ENCODE peak calls at places on chromosomes 13 and 19, in four cellular contexts. U is HL-60, I is K562, S is GM12878. V is an unnamed sample.

GRCh38 chr19:1074512-1075283 is 7.7 kb downstream of the ARHGAP45 start:
- DNase-seq in U (peak; percentile 90), I (peak; percentile 96), S (no peak), V (peak; percentile 96)

GRCh38 chr13:47548294-47548825 is 452.7 kb downstream of the SUCLA2 start:
- DNase-seq in U (no peak), I (no peak), S (no peak), V (no peak)

GRCh38 chr19:7650148-7650547 is 13.2 kb downstream of the STXBP2 start:
- DNase-seq in U (no peak), I (no peak), S (no peak), V (no peak)

GRCh38 chr13:30671271-30671815 is 53.6 kb downstream of the USPL1 start:
- DNase-seq in U (no peak), I (no peak), S (no peak), V (no peak)

GRCh38 chr13:96898212-96898611 is 96.1 kb downstream of the OXGR1 start:
- DNase-seq in U (no peak), I (no peak), S (no peak), V (no peak)

GRCh38 chr19:50266896-50267295 is 62.3 kb downstream of the KCNC3 start:
- DNase-seq in U (no peak), I (peak; percentile 98), S (no peak), V (no peak)

GRCh38 chr13:64993514-64994164 is 2236.5 kb downstream of the PCDH9 start:
- DNase-seq in U (no peak), I (no peak), S (peak; percentile 5), V (no peak)

GRCh38 chr13:26965976-26966375 is 205.4 kb upstream of the GPR12 start:
- DNase-seq in U (no peak), I (no peak), S (no peak), V (no peak)

GRCh38 chr13:110030394-110030928 is 244.1 kb upstream of the IRS2 start:
- DNase-seq in U (no peak), I (no peak), S (no peak), V (no peak)

GRCh38 chr13:100675660-100676129 is 1.1 kb upstream of the TMTC4 start:
- DNase-seq in U (no peak), I (no peak), S (no peak), V (no peak)

GRCh38 chr13:107025991-107026390 is 458.1 kb upstream of the ARGLU1 start:
- DNase-seq in U (no peak), I (no peak), S (no peak), V (no peak)

GRCh38 chr19:57689750-57690149 is 8.0 kb downstream of the ZNF551 start:
- DNase-seq in U (no peak), I (no peak), S (no peak), V (no peak)

GRCh38 chr13:101453784-101454201 is 1.3 kb downstream of the ITGBL1 start:
- DNase-seq in U (no peak), I (no peak), S (no peak), V (no peak)

GRCh38 chr13:27200413-27201066 is 28.9 kb upstream of the USP12 start:
- DNase-seq in U (no peak), I (no peak), S (no peak), V (no peak)

GRCh38 chr13:75481176-75482069 is 546 bp downstream of the TBC1D4 start:
- DNase-seq in U (peak; percentile 17), I (peak; percentile 8), S (no peak), V (peak; percentile 17)

GRCh38 chr13:41610426-41610825 is 153.1 kb downstream of the RGCC start:
- DNase-seq in U (no peak), I (no peak), S (no peak), V (no peak)

GRCh38 chr13:94369862-94370491 is 109.5 kb downstream of the DCT start:
- DNase-seq in U (no peak), I (no peak), S (no peak), V (no peak)

GRCh38 chr19:18417250-18418033 is 1.8 kb upstream of the SSBP4 start:
- DNase-seq in U (peak; percentile 88), I (peak; percentile 79), S (no peak), V (no peak)

GRCh38 chr19:29483641-29483920 is 42.2 kb upstream of the VSTM2B start:
- DNase-seq in U (no peak), I (no peak), S (no peak), V (no peak)

GRCh38 chr19:37975071-37975470 is 68.1 kb downstream of the SIPA1L3 start:
- DNase-seq in U (no peak), I (no peak), S (no peak), V (no peak)

GRCh38 chr13:98509271-98510155 is 67.4 kb downstream of the STK24 start:
- DNase-seq in U (peak; percentile 88), I (peak; percentile 82), S (peak; percentile 79), V (no peak)

GRCh38 chr19:275000-275399 is 16.2 kb downstream of the PLPP2 start:
- DNase-seq in U (no peak), I (no peak), S (no peak), V (no peak)

GRCh38 chr13:96994030-96994848 is at the start of gene OXGR1:
- DNase-seq in U (no peak), I (peak; percentile 4), S (no peak), V (no peak)

GRCh38 chr19:6739884-6740588 is 556 bp downstream of the TRIP10 start:
- DNase-seq in U (no peak), I (peak; percentile 75), S (no peak), V (no peak)

GRCh38 chr13:34847751-34848150 is 94.3 kb upstream of the NBEA start:
- DNase-seq in U (no peak), I (no peak), S (no peak), V (no peak)

GRCh38 chr19:46674416-46675178 is 13.6 kb upstream of the DACT3 start:
- DNase-seq in U (no peak), I (peak; percentile 62), S (no peak), V (no peak)

GRCh38 chr13:72960114-72960513 is 98.7 kb upstream of the KLF5 start:
- DNase-seq in U (no peak), I (no peak), S (no peak), V (no peak)

GRCh38 chr19:33705090-33705847 is 83.5 kb downstream of the CHST8 start:
- DNase-seq in U (no peak), I (no peak), S (no peak), V (no peak)

GRCh38 chr19:3708207-3708931 is at the start of gene TJP3:
- DNase-seq in U (peak; percentile 34), I (no peak), S (no peak), V (no peak)

GRCh38 chr19:14325134-14325533 is 56.1 kb upstream of the ADGRE5 start:
- DNase-seq in U (no peak), I (no peak), S (no peak), V (no peak)

GRCh38 chr19:15265849-15266248 is 33.6 kb upstream of the EPHX3 start:
- DNase-seq in U (no peak), I (no peak), S (no peak), V (no peak)

GRCh38 chr19:34549833-34550232 is 68.3 kb downstream of the WTIP start:
- DNase-seq in U (no peak), I (no peak), S (no peak), V (no peak)

GRCh38 chr19:2268861-2269243 is 12.6 kb upstream of the JSRP1 start:
- DNase-seq in U (no peak), I (no peak), S (no peak), V (no peak)

GRCh38 chr19:39428309-39429112 is 7.2 kb downstream of the RPS16 start:
- DNase-seq in U (no peak), I (no peak), S (no peak), V (no peak)

GRCh38 chr19:55579766-55580621 is 654 bp downstream of the ZNF579 start:
- DNase-seq in U (no peak), I (peak; percentile 49), S (no peak), V (no peak)
- TF ChIP-seq SPI1 in U (no peak), I (no peak), S (no peak), V (no peak)

GRCh38 chr19:10228393-10228792 is 2.7 kb downstream of the S1PR2 start:
- DNase-seq in U (peak; percentile 66), I (no peak), S (no peak), V (no peak)

GRCh38 chr19:10231624-10232228 is 595 bp upstream of the S1PR2 start:
- DNase-seq in U (no peak), I (no peak), S (no peak), V (no peak)

GRCh38 chr19:10230155-10230903 is 802 bp downstream of the S1PR2 start:
- DNase-seq in U (no peak), I (peak; percentile 72), S (no peak), V (no peak)

GRCh38 chr19:10228925-10229324 is 2.2 kb downstream of the S1PR2 start:
- DNase-seq in U (peak; percentile 33), I (peak; percentile 65), S (no peak), V (no peak)

GRCh38 chr19:10230904-10231623 is at the start of gene S1PR2:
- DNase-seq in U (peak; percentile 51), I (peak; percentile 93), S (no peak), V (peak; percentile 86)
- TF ChIP-seq SPI1 in U (no peak), I (no peak), S (no peak), V (no peak)

GRCh38 chr13:114339779-114340534 is 25.7 kb downstream of the CHAMP1 start:
- DNase-seq in U (peak; percentile 81), I (no peak), S (no peak), V (no peak)
- TF ChIP-seq SPI1 in U (no peak), I (no peak), S (no peak), V (no peak)

DNA sequence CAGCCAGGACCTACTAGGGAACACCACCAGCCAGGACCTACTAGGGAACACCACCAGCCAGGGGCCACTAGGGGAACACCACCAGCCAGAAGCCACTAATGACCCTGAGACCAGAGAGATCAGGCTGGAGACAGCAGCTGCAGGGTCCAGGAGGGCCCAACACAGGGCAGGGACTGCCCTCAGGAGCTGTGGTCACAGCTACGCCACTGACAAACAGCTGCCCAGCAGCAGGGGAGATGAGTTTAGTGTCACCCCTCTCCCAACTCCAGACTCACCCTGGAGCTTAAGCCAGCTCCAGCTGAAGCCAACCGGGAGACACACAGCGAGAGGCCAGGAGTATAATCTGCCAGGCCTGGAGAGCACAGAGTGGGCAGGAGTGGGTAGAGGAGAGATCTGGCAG is 25.7 kb downstream of the TUBGCP3 start:
- DNase-seq in U (no peak), I (no peak), S (no peak), V (no peak)
- TF ChIP-seq SPI1 in U (no peak), I (no peak), S (no peak), V (no peak)

GRCh38 chr19:45342911-45343310 is 2.4 kb downstream of the KLC3 start:
- DNase-seq in U (no peak), I (no peak), S (no peak), V (no peak)

GRCh38 chr19:45336696-45337251 is 3.8 kb upstream of the KLC3 start:
- DNase-seq in U (no peak), I (no peak), S (no peak), V (no peak)

GRCh38 chr19:45339629-45340028 is 921 bp upstream of the KLC3 start:
- DNase-seq in U (no peak), I (no peak), S (no peak), V (no peak)

GRCh38 chr19:45340899-45341453 is 426 bp downstream of the KLC3 start:
- DNase-seq in U (no peak), I (no peak), S (no peak), V (no peak)

GRCh38 chr19:45340232-45340898 is at the start of gene KLC3:
- DNase-seq in U (no peak), I (peak; percentile 95), S (no peak), V (peak; percentile 62)
- TF ChIP-seq SPI1 in U (no peak), I (no peak), S (no peak), V (no peak)